ENCODE peak calls at places on chromosomes 6 and 20, in six cellular contexts. P, S, I, G, O and N are unnamed samples.
A peak's percentile ranks its signal among the peaks of the same experiment; 100 is the strongest.

GRCh38 chr6:133767571-133767970 is 121.3 kb upstream of the TCF21 start:
- DNase-seq in P (peak; percentile 68), O (no peak), I (no peak), G (no peak), S (no peak), N (peak; percentile 45)

GRCh38 chr20:52033313-52033712 is 158.3 kb downstream of the ZFP64 start:
- DNase-seq in G (peak; percentile 42), S (no peak), I (no peak), O (no peak), P (no peak), N (no peak)

GRCh38 chr20:35588397-35588796 is 27.2 kb upstream of the SPAG4 start:
- DNase-seq in G (no peak), O (no peak), S (no peak), P (no peak), I (no peak), N (no peak)

GRCh38 chr20:37915800-37916570 is 13.1 kb downstream of the VSTM2L start:
- DNase-seq in S (no peak), I (no peak), P (no peak), O (no peak), G (no peak), N (no peak)

GRCh38 chr6:141866731-141867502 is 265.8 kb upstream of the GJE1 start:
- DNase-seq in S (no peak), O (no peak), G (no peak), P (no peak), I (no peak), N (no peak)

GRCh38 chr20:57190536-57191265 is 75.7 kb downstream of the BMP7 start:
- DNase-seq in S (no peak), G (peak; percentile 53), I (no peak), O (no peak), P (peak; percentile 77), N (no peak)

GRCh38 chr6:27684264-27685211 is 211.6 kb upstream of the ZNF184 start:
- DNase-seq in G (peak; percentile 94), S (peak; percentile 40), I (peak; percentile 37), P (peak; percentile 95), O (peak; percentile 63), N (peak; percentile 80)

GRCh38 chr6:90648873-90649272 is 62.0 kb upstream of the MAP3K7 start:
- DNase-seq in O (no peak), I (no peak), S (no peak), G (no peak), P (no peak), N (no peak)

GRCh38 chr20:24118781-24119175 is 130.2 kb upstream of the GGTLC1 start:
- DNase-seq in G (peak; percentile 27), O (no peak), P (peak; percentile 78), I (no peak), S (no peak), N (no peak)

GRCh38 chr6:116528800-116529199 is 16.7 kb downstream of the TRAPPC3L start:
- DNase-seq in P (peak; percentile 28), I (no peak), S (no peak), G (peak; percentile 50), O (no peak), N (no peak)

GRCh38 chr6:43927525-43928210 is 157.7 kb downstream of the VEGFA start:
- DNase-seq in S (no peak), I (no peak), G (peak; percentile 21), P (peak; percentile 56), O (no peak), N (no peak)

GRCh38 chr20:3749689-3750639 is 17.5 kb downstream of the HSPA12B start:
- DNase-seq in I (peak; percentile 15), O (peak; percentile 64), P (no peak), S (no peak), G (no peak), N (peak; percentile 59)

GRCh38 chr20:53993310-53993709 is 77.1 kb downstream of the BCAS1 start:
- DNase-seq in G (no peak), P (no peak), S (no peak), I (peak; percentile 20), O (no peak), N (no peak)

GRCh38 chr6:137846772-137847313 is 20.2 kb upstream of the TNFAIP3 start:
- DNase-seq in S (no peak), P (no peak), G (peak; percentile 31), I (no peak), O (no peak), N (no peak)